ENCODE peak calls at places on chromosomes 5 and 9, in five cellular contexts. M is WERI-Rb-1, K is mammary epithelial cell, P is HFF-Myc, N is lower lobe of right lung. J is an unnamed sample.

GRCh38 chr5:178784391-178784790 is 53.9 kb upstream of the ZNF354A start:
- DNase-seq in M (no peak), K (no peak), N (no peak), P (no peak), J (no peak)

GRCh38 chr5:4116834-4117233 is 521.2 kb downstream of the IRX1 start:
- DNase-seq in K (peak), M (no peak), N (no peak), P (no peak), J (no peak)

GRCh38 chr9:32579706-32580331 is 6.9 kb upstream of the NDUFB6 start:
- DNase-seq in K (peak), N (peak), P (peak), M (peak), J (peak)

GRCh38 chr5:61732796-61733195 is 400.7 kb downstream of the ZSWIM6 start:
- DNase-seq in N (no peak), P (no peak), M (no peak), K (no peak), J (no peak)

GRCh38 chr9:7103382-7104170 is 345.8 kb downstream of the KDM4C start:
- DNase-seq in K (peak), N (no peak), P (no peak), M (no peak), J (no peak)

GRCh38 chr5:129771058-129771838 is 23.4 kb downstream of the MINAR2 start:
- DNase-seq in N (no peak), K (peak), P (no peak), M (peak), J (peak)

GRCh38 chr5:20601678-20602100 is 613.7 kb upstream of the CDH18 start:
- DNase-seq in P (no peak), M (peak), K (peak), N (no peak), J (no peak)

GRCh38 chr5:150125334-150125733 is 30.3 kb downstream of the PDGFRB start:
- DNase-seq in K (no peak), P (no peak), M (no peak), N (no peak), J (no peak)

GRCh38 chr5:43193171-43193951 is 1.3 kb downstream of the NIM1K start:
- DNase-seq in N (no peak), K (peak), P (peak), M (no peak), J (peak)

GRCh38 chr5:74952406-74952805 is 86.2 kb upstream of the FAM169A start:
- DNase-seq in M (no peak), N (no peak), K (no peak), P (no peak), J (no peak)

GRCh38 chr9:131395027-131395744 is 1.3 kb downstream of the PRRC2B start:
- DNase-seq in P (no peak), N (peak), K (peak), M (no peak), J (peak)

GRCh38 chr9:116048072-116048471 is 105.5 kb upstream of the PAPPA start:
- DNase-seq in M (no peak), K (no peak), N (no peak), P (no peak), J (no peak)

GRCh38 chr5:122844136-122844915 is 1.1 kb upstream of the SNX24 start:
- DNase-seq in N (no peak), P (no peak), K (no peak), M (no peak), J (peak)

GRCh38 chr9:9764821-9765220 is 848.0 kb downstream of the PTPRD start:
- DNase-seq in N (no peak), P (no peak), K (no peak), M (no peak), J (no peak)

GRCh38 chr5:113230711-113231652 is 203.8 kb downstream of the TSSK1B start:
- DNase-seq in K (peak), P (no peak), N (no peak), M (no peak), J (no peak)

GRCh38 chr5:133202066-133202665 is 150.4 kb downstream of the HSPA4 start:
- DNase-seq in K (no peak), M (no peak), N (no peak), P (no peak), J (no peak)

GRCh38 chr9:32472344-32472743 is 53.7 kb downstream of the RIGI start:
- DNase-seq in N (no peak), K (no peak), P (no peak), M (no peak), J (no peak)

GRCh38 chr9:93127395-93127911 is 6.6 kb downstream of the NINJ1 start:
- DNase-seq in P (no peak), N (peak), M (no peak), K (no peak), J (no peak)

GRCh38 chr5:84218546-84218945 is 166.1 kb downstream of the EDIL3 start:
- DNase-seq in P (no peak), M (no peak), N (no peak), K (peak), J (no peak)

GRCh38 chr9:136438909-136439549 is 616 bp downstream of the INPP5E start:
- DNase-seq in P (no peak), K (peak), N (no peak), M (peak), J (peak)

GRCh38 chr9:77820293-77820954 is 172.3 kb upstream of the GNA14 start:
- DNase-seq in N (no peak), K (peak), M (no peak), P (peak), J (no peak)

GRCh38 chr5:122258840-122259239 is 53.2 kb upstream of the SNCAIP start:
- DNase-seq in N (no peak), K (no peak), P (no peak), M (no peak), J (no peak)

GRCh38 chr5:81579525-81579924 is 171.4 kb downstream of the SSBP2 start:
- DNase-seq in N (no peak), K (peak), P (no peak), M (no peak), J (no peak)

GRCh38 chr5:5481206-5481605 is 58.7 kb downstream of the ICE1 start:
- DNase-seq in N (no peak), M (no peak), K (no peak), P (no peak), J (no peak)

GRCh38 chr9:16572005-16572727 is 298.3 kb downstream of the BNC2 start:
- DNase-seq in P (no peak), M (no peak), K (no peak), N (no peak), J (no peak)

GRCh38 chr5:62288118-62288517 is 17.9 kb upstream of the KIF2A start:
- DNase-seq in P (no peak), N (no peak), M (no peak), K (no peak), J (no peak)

GRCh38 chr9:93578844-93579243 is 2.5 kb downstream of the PHF2 start:
- DNase-seq in N (no peak), M (no peak), P (no peak), K (no peak), J (no peak)

GRCh38 chr5:72848474-72849428 is 32.3 kb downstream of the TNPO1 start:
- DNase-seq in N (peak), K (peak), M (peak), P (no peak), J (peak)

DNA sequence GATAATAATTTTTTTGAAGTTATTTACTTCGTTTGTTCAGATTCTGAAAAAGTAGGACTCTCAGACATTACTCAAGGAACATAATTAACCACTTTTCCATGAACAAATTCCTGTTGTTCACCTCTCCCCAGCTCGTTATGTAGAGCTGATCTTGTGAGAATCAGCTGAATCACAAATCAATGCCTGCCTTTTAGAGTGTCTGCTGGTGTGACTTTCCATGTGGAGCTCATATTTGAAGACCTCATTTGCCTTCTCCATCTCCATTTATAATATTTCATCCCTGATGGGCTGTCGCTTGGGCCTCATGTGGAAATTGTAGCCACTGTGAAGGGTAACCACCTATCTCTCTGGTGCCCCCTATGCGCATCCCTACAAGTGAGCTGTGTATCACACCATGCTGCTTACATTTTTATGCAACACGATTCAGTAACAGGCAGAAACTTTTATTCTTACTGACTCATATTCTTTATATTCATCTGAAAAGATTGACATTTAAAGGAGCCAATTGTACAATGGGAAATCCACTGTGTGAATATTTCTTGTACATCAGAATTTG is 111.3 kb downstream of the STK32A start:
- DNase-seq in P (no peak), K (no peak), M (no peak), N (no peak), J (no peak)
- TF ChIP-seq CTCF in P (no peak), K (no peak), M (peak), N (no peak), J (no peak)

GRCh38 chr5:399296-400281 is 43.4 kb upstream of the EXOC3 start:
- DNase-seq in K (peak), M (peak), N (peak), P (peak), J (peak)
- TF ChIP-seq CTCF in K (no peak), M (no peak), N (no peak), P (no peak), J (peak)

DNA sequence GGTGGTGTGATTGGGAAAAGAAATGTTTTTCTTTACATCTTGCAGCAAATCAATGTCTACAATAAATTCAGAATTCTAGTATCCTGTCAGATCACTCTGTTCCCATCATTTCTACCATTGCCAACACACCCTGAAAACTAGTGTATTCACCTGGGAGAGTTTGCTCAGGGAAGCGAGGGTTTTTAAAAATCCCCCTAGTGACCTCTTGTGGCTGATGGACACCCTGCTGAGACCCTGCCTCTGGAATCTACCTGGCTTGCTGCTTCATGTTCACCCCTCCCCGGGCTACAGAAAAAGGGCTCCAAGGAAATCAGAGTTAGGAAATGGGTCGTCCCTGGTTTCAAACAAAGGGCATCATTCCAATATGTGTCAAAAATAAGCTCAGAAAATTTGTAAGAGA is 21.4 kb upstream of the ALDOB start:
- DNase-seq in P (no peak), M (peak), N (no peak), K (no peak), J (no peak)
- TF ChIP-seq CTCF in P (no peak), M (peak), N (no peak), K (no peak), J (no peak)

GRCh38 chr5:168047669-168048111 is 243.8 kb upstream of the WWC1 start:
- DNase-seq in P (no peak), M (no peak), K (no peak), N (no peak), J (no peak)
- TF ChIP-seq CTCF in P (no peak), M (no peak), K (no peak), N (no peak), J (no peak)

DNA sequence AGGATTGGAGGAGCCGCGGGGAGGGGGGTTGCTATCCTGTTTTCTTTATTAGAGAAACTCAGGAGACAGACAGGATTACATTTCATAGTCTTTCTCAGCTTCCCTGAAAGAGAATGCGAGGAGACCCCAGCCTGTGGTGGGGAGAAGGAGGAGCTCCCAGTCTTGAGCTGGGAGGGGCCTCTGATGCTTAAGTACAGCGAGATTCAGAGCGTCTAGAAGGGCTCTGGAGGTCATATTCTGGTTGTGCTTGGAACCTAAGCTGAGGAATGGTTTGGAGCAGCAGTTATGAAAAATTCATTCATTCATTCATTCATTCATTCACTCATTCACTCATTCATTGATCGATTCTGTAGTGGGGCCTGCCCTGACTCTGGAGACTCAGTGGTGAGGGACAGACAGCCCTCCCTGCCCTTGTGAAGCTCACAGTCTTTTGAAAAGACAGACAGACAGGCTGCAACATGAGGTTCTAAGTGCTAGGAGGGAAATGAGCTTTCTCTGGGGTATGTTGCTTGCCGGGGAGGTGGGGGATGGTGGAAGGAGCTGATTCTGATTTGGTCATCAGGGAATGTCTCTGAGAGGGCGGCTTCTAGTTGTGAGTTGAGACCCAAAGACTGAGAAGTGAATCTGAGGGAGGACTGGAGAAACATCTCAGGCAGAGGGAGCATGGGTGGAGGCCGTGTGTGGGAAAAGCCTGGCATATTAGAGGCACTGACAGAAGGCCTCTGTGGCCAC is 2.5 kb upstream of the SPRY4 start:
- DNase-seq in N (no peak), M (peak), P (no peak), K (peak), J (no peak)
- TF ChIP-seq CTCF in N (no peak), M (no peak), P (no peak), K (peak), J (no peak)

DNA sequence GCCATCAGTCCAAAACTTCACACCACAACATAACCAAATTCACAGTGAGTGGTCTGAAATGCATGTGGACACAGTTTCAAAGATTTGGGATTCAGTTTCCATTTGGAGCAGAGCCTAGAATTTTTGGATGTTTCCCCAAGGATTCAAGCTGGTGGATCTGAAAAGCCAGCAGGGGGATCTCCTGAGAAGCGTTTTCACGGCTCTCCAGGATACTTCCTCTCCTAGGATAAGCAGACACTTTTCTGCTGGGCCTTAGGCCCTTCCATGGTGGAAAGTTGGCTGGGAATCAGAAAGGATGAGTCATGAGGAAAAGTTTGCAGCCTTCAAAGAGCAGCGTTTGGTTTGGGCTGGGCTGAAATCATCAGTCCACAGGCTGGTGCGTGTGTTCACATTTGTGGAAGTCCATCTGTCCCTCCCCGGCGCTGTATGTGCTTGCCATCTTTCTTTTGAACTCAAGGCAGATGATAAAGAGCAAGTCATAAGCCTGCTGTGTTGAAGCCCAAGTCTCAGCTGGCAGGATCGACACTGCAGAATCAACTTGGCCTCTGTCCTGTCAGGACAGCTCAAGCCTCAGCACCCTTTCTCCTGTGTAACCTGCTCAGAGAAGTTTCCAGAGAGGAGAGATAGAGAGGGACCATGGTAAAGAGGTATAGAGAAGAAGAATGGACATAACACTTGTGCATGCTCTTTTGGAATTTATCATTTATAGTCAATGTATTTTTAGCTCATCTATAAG is 152.6 kb upstream of the MSX2 start:
- DNase-seq in P (peak), N (no peak), K (peak), M (no peak), J (no peak)
- TF ChIP-seq CTCF in P (peak), N (no peak), K (peak), M (no peak), J (no peak)

J was measured in GM13977.